ENCODE peak calls at places on chromosomes 4 and X, in four cellular contexts. E, K, U and C are unnamed samples.

GRCh38 chr4:172962564-172963353 is 205.9 kb upstream of the GALNT7 start:
- DNase-seq in E (no peak), K (no peak), U (no peak), C (peak; percentile 46)

GRCh38 chrX:82813671-82814078 is 694.4 kb upstream of the POU3F4 start:
- DNase-seq in E (no peak), K (no peak), U (no peak), C (no peak)

GRCh38 chr4:8730159-8730558 is 137.6 kb downstream of the CPZ start:
- DNase-seq in E (no peak), K (no peak), U (no peak), C (no peak)

GRCh38 chrX:38985375-38985774 is 184.1 kb downstream of the MID1IP1 start:
- DNase-seq in E (peak; percentile 27), K (no peak), U (no peak), C (no peak)

GRCh38 chr4:4269326-4269725 is 20.6 kb downstream of the LYAR start:
- DNase-seq in E (no peak), K (peak; percentile 53), U (no peak), C (no peak)

GRCh38 chr4:29708473-29708872 is 1011.7 kb upstream of the PCDH7 start:
- DNase-seq in E (no peak), K (no peak), U (no peak), C (no peak)

GRCh38 chr4:3607690-3608514 is 75.7 kb upstream of the LRPAP1 start:
- DNase-seq in E (no peak), K (no peak), U (no peak), C (no peak)

GRCh38 chr4:168868044-168868855 is 141.8 kb downstream of the CBR4 start:
- DNase-seq in E (no peak), K (no peak), U (no peak), C (no peak)

GRCh38 chr4:186557486-186557885 is 2.1 kb upstream of the MTNR1A start:
- DNase-seq in E (no peak), K (no peak), U (no peak), C (no peak)

GRCh38 chrX:6184900-6185515 is 43.7 kb downstream of the NLGN4X start:
- DNase-seq in E (no peak), K (no peak), U (no peak), C (no peak)

GRCh38 chr4:116878280-116878679 is 207.1 kb downstream of the TRAM1L1 start:
- DNase-seq in E (no peak), K (no peak), U (no peak), C (no peak)

GRCh38 chrX:152299787-152300186 is 151.3 kb downstream of the GABRA3 start:
- DNase-seq in E (no peak), K (no peak), U (no peak), C (no peak)

GRCh38 chrX:119817130-119817690 is 25.8 kb upstream of the RPL39 start:
- DNase-seq in E (no peak), K (no peak), U (no peak), C (no peak)

GRCh38 chrX:19774905-19775304 is 112.5 kb downstream of the SH3KBP1 start:
- DNase-seq in E (no peak), K (no peak), U (no peak), C (no peak)

GRCh38 chr4:55311792-55312490 is 34.1 kb upstream of the SRD5A3 start:
- DNase-seq in E (no peak), K (no peak), U (no peak), C (peak; percentile 40)

GRCh38 chrX:111634823-111635410 is 46.1 kb upstream of the ALG13 start:
- DNase-seq in E (no peak), K (no peak), U (no peak), C (no peak)

GRCh38 chrX:53974529-53974928 is 69.7 kb downstream of the PHF8 start:
- DNase-seq in E (no peak), K (no peak), U (no peak), C (no peak)

GRCh38 chr4:186650401-186651180 is 73.1 kb downstream of the FAT1 start:
- DNase-seq in E (no peak), K (no peak), U (no peak), C (no peak)

GRCh38 chr4:142474398-142475087 is 371.6 kb downstream of the INPP4B start:
- DNase-seq in E (peak; percentile 6), K (no peak), U (no peak), C (no peak)

GRCh38 chr4:4524364-4524763 is 17.5 kb downstream of the STX18 start:
- DNase-seq in E (peak; percentile 2), K (peak; percentile 40), U (no peak), C (no peak)

GRCh38 chr4:173536808-173537429 is 6.9 kb upstream of the HAND2 start:
- DNase-seq in E (no peak), K (no peak), U (no peak), C (no peak)

GRCh38 chrX:23964177-23964576 is 56.4 kb downstream of the CXorf58 start:
- DNase-seq in E (no peak), K (no peak), U (no peak), C (no peak)

GRCh38 chr4:150818661-150819060 is 196.4 kb downstream of the LRBA start:
- DNase-seq in E (no peak), K (no peak), U (no peak), C (no peak)

GRCh38 chr4:185880571-185880970 is 68.6 kb upstream of the SORBS2 start:
- DNase-seq in E (no peak), K (no peak), U (no peak), C (no peak)

GRCh38 chrX:39907964-39908616 is 189.7 kb downstream of the BCOR start:
- DNase-seq in E (no peak), K (no peak), U (no peak), C (peak; percentile 70)

GRCh38 chrX:118383120-118383519 is 37.2 kb downstream of the WDR44 start:
- DNase-seq in E (no peak), K (no peak), U (no peak), C (no peak)

GRCh38 chr4:23382880-23383279 is 507.0 kb downstream of the PPARGC1A start:
- DNase-seq in E (no peak), K (no peak), U (no peak), C (no peak)

GRCh38 chr4:129641179-129641578 is 545.2 kb downstream of the C4orf33 start:
- DNase-seq in E (peak; percentile 4), K (peak; percentile 9), U (peak; percentile 48), C (peak; percentile 32)

GRCh38 chr4:6601661-6602250 is 26.8 kb downstream of the MAN2B2 start:
- DNase-seq in E (no peak), K (no peak), U (no peak), C (no peak)

GRCh38 chr4:6605114-6605513 is 30.1 kb downstream of the MAN2B2 start:
- DNase-seq in E (no peak), K (no peak), U (no peak), C (peak; percentile 41)

GRCh38 chr4:6603128-6603527 is 28.1 kb downstream of the MAN2B2 start:
- DNase-seq in E (no peak), K (no peak), U (no peak), C (no peak)

GRCh38 chr4:6605605-6606004 is 30.6 kb downstream of the MAN2B2 start:
- DNase-seq in E (no peak), K (no peak), U (no peak), C (no peak)

DNA sequence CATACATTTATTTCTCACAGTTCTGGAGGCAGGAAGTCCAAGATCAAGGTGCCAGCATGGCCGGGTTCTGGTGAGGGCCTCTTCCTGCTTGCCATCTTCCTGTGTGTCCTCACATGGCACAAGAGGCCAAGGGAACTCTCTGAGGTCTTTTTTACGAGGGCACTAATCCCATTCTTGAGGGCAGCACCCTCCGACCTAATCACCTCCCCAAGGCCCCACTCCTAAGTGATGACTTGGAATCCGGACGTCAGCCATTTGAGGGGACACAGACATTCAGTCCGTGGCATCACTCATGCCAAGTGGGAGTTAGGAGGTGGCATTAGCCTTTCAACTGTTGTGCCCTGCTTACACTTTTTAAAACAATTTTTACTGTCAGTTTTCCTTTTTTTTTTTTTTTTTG is 27.3 kb downstream of the MAN2B2 start:
- DNase-seq in E (no peak), K (no peak), U (no peak), C (peak; percentile 1)
- H3K4me1 ChIP-seq in E (no peaks in the 10 kb centered on the region), K (no peaks in the 10 kb centered on the region), U (no peaks in the 10 kb centered on the region), C (no peaks in the 10 kb centered on the region)

GRCh38 chrX:103256651-103257050 is 1.7 kb upstream of the TCEAL8 start:
- DNase-seq in E (no peak), K (no peak), U (no peak), C (no peak)

GRCh38 chrX:103250977-103251376 is 4.0 kb downstream of the TCEAL8 start:
- DNase-seq in E (no peak), K (no peak), U (no peak), C (no peak)

GRCh38 chrX:103254171-103254824 is 657 bp downstream of the TCEAL8 start:
- DNase-seq in E (peak; percentile 20), K (peak; percentile 22), U (peak; percentile 52), C (peak; percentile 81)

GRCh38 chrX:103254921-103255455 is at the start of gene TCEAL8:
- DNase-seq in E (peak; percentile 47), K (peak; percentile 52), U (peak; percentile 48), C (peak; percentile 92)

DNA sequence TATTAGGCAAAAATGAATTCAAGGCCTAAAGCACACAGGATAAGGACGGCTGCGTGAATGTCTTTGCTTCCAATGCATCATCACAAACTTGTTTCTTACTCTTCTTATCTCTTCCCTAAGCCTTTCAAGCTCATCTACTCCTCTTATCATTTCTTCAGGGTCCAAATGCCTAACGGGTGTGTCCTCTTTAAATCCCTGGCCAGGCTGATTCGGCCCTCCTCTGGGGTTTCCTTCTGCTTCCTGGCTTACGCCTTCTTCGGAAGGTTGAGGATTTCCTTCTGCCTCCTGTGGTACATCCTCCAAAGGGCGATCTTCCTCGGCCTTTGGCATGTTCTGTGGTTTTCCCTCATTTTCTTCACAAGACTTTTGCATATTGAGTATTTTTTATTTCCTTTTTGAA is 1.3 kb downstream of the TCEAL8 start:
- DNase-seq in E (no peak), K (no peak), U (no peak), C (no peak)
- H3K4me3 ChIP-seq in E (peak overlapping the region; percentile 85), K (peak overlapping the region; percentile 84), U (peak overlapping the region; percentile 85), C (peak overlapping the region; percentile 55)

GRCh38 chr4:146978641-146979040 is 33.0 kb upstream of the TTC29 start:
- DNase-seq in E (no peak), K (no peak), U (no peak), C (no peak)
- H3K27ac ChIP-seq in E (no peak overlapping the region), K (no peak overlapping the region), U (no peak overlapping the region), C (no peak overlapping the region)

DNA sequence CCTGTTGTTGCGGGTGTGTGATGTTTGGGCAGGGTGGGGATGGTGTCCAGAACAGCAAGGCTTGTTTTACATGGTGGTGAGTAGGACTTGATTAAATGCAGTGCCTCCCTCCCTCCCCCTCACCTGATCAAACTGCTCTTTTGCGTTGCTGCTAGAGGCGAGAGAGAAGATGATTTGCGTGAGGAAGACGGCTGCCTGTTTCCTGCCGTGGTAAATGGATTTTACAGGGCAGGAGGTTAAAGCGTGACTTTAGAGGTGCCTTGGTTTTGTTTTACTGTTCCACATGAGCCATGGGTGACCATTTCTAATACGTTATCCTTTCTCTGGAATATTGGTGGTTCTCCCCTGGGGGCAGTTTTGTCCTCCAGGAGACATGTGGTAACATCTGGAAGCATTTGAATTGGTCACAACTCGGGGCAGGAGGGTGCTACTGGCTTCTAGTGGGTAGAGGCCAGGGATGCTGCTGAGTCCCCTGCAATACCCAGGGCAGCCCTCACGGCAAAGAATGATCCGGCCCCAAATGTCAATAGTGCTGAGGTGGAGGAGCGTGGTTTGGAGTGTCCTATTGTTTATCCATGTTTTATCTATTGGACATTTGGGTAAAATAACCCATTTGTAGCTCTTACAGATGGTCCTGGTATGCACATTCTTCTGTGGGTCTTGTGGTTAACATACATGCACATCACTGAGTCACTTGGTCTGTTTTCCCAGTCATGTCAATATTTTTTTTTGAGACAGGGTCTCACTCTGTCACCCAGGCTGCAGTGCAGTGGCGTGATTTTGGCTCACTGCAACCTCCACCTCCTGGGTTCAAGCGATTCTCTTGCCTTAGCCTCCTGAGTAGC is 73.7 kb downstream of the SHROOM2 start:
- DNase-seq in E (no peak), K (no peak), U (no peak), C (no peak)
- H3K4me1 ChIP-seq in E (no peaks in the 10 kb centered on the region), K (no peaks in the 10 kb centered on the region), U (peaks cover 3% of the 10 kb centered on the region), C (peaks cover 5% of the 10 kb centered on the region)